ENCODE peak calls at places on chromosomes 6 and 20, in four cellular contexts. One of them, this sample, is unnamed.
A peak's percentile ranks its signal among the peaks of the same experiment; 100 is the strongest.

GRCh38 chr6:128118401-128118800 is 217.5 kb upstream of the THEMIS start:
- DNase-seq in H9: no peak
- DNase-seq in IMR-90: peak; percentile 60
- DNase-seq in H1: no peak
- DNase-seq in this sample: no peak

GRCh38 chr6:116682334-116682712 is 1.3 kb downstream of the KPNA5 start:
- DNase-seq in H1: no peak
- DNase-seq in IMR-90: peak; percentile 55
- DNase-seq in H9: no peak
- DNase-seq in this sample: peak; percentile 8

GRCh38 chr6:149065658-149066556 is 251.6 kb upstream of the TAB2 start:
- DNase-seq in H9: no peak
- DNase-seq in H1: no peak
- DNase-seq in IMR-90: no peak
- DNase-seq in this sample: no peak

GRCh38 chr6:128617285-128617684 is 96.9 kb upstream of the PTPRK start:
- DNase-seq in H9: no peak
- DNase-seq in H1: no peak
- DNase-seq in IMR-90: no peak
- DNase-seq in this sample: no peak

GRCh38 chr6:39824030-39824926 is 32.1 kb downstream of the DAAM2 start:
- DNase-seq in H9: peak; percentile 51
- DNase-seq in H1: no peak
- DNase-seq in IMR-90: no peak
- DNase-seq in this sample: peak; percentile 42

GRCh38 chr20:25314497-25315417 is 66.9 kb downstream of the PYGB start:
- DNase-seq in IMR-90: no peak
- DNase-seq in H9: no peak
- DNase-seq in H1: no peak
- DNase-seq in this sample: no peak

GRCh38 chr6:14202947-14203346 is 85.4 kb downstream of the CD83 start:
- DNase-seq in H1: no peak
- DNase-seq in H9: no peak
- DNase-seq in IMR-90: no peak
- DNase-seq in this sample: no peak

GRCh38 chr20:25579081-25579770 is 6.1 kb downstream of the NINL start:
- DNase-seq in H1: no peak
- DNase-seq in H9: no peak
- DNase-seq in IMR-90: no peak
- DNase-seq in this sample: peak; percentile 27

GRCh38 chr20:51380401-51381385 is 161.8 kb downstream of the NFATC2 start:
- DNase-seq in H1: no peak
- DNase-seq in IMR-90: no peak
- DNase-seq in H9: no peak
- DNase-seq in this sample: peak; percentile 76

GRCh38 chr6:142542704-142543233 is 241.0 kb downstream of the ADGRG6 start:
- DNase-seq in H1: no peak
- DNase-seq in H9: no peak
- DNase-seq in IMR-90: peak; percentile 81
- DNase-seq in this sample: peak; percentile 51

GRCh38 chr6:158610319-158610968 is 34.1 kb downstream of the DYNLT1 start:
- DNase-seq in H9: no peak
- DNase-seq in H1: no peak
- DNase-seq in IMR-90: no peak
- DNase-seq in this sample: no peak

GRCh38 chr6:100177956-100178355 is 183.9 kb upstream of the MCHR2 start:
- DNase-seq in H1: no peak
- DNase-seq in H9: no peak
- DNase-seq in IMR-90: no peak
- DNase-seq in this sample: no peak

GRCh38 chr6:147108256-147108910 is 95.8 kb upstream of the STXBP5 start:
- DNase-seq in H1: no peak
- DNase-seq in H9: no peak
- DNase-seq in IMR-90: no peak
- DNase-seq in this sample: peak; percentile 10

GRCh38 chr20:4508773-4509172 is 212.9 kb upstream of the PRND start:
- DNase-seq in H1: no peak
- DNase-seq in H9: no peak
- DNase-seq in IMR-90: no peak
- DNase-seq in this sample: peak; percentile 69

GRCh38 chr20:24991897-24992419 is 593 bp downstream of the APMAP start:
- DNase-seq in H1: no peak
- DNase-seq in H9: no peak
- DNase-seq in IMR-90: no peak
- DNase-seq in this sample: peak; percentile 30

GRCh38 chr6:163352966-163353365 is 61.6 kb upstream of the QKI start:
- DNase-seq in IMR-90: no peak
- DNase-seq in H9: no peak
- DNase-seq in H1: no peak
- DNase-seq in this sample: no peak

GRCh38 chr6:149363154-149363553 is 36.9 kb upstream of the SUMO4 start:
- DNase-seq in H1: no peak
- DNase-seq in H9: no peak
- DNase-seq in IMR-90: no peak
- DNase-seq in this sample: peak; percentile 49

GRCh38 chr6:39791311-39791710 is 865 bp upstream of the DAAM2 start:
- DNase-seq in IMR-90: no peak
- DNase-seq in H1: no peak
- DNase-seq in H9: no peak
- DNase-seq in this sample: peak; percentile 64

GRCh38 chr6:47016236-47016635 is 25.9 kb downstream of the ADGRF1 start:
- DNase-seq in H1: no peak
- DNase-seq in IMR-90: no peak
- DNase-seq in H9: no peak
- DNase-seq in this sample: peak; percentile 25

GRCh38 chr6:38012573-38012972 is 193.0 kb downstream of the ZFAND3 start:
- DNase-seq in IMR-90: peak; percentile 67
- DNase-seq in H1: peak; percentile 10
- DNase-seq in H9: no peak
- DNase-seq in this sample: peak; percentile 54

GRCh38 chr20:32585011-32585518 is at the start of gene NOL4L:
- DNase-seq in H1: no peak
- DNase-seq in IMR-90: no peak
- DNase-seq in H9: no peak
- DNase-seq in this sample: no peak

GRCh38 chr6:131255911-131256310 is 120.6 kb downstream of the AKAP7 start:
- DNase-seq in H1: no peak
- DNase-seq in IMR-90: no peak
- DNase-seq in H9: no peak
- DNase-seq in this sample: no peak

GRCh38 chr6:54988576-54988975 is 142.0 kb downstream of the FAM83B start:
- DNase-seq in IMR-90: peak; percentile 25
- DNase-seq in H9: no peak
- DNase-seq in H1: no peak
- DNase-seq in this sample: no peak

GRCh38 chr6:37923514-37923913 is 104.0 kb downstream of the ZFAND3 start:
- DNase-seq in IMR-90: no peak
- DNase-seq in H9: no peak
- DNase-seq in H1: no peak
- DNase-seq in this sample: no peak

GRCh38 chr20:36482044-36482473 is 59.3 kb upstream of the MYL9 start:
- DNase-seq in H1: no peak
- DNase-seq in IMR-90: no peak
- DNase-seq in H9: no peak
- DNase-seq in this sample: no peak

GRCh38 chr6:6746334-6746969 is 157.9 kb downstream of the LY86 start:
- DNase-seq in H1: no peak
- DNase-seq in H9: no peak
- DNase-seq in IMR-90: peak; percentile 67
- DNase-seq in this sample: no peak

GRCh38 chr20:58231678-58232077 is 3.2 kb upstream of the ANKRD60 start:
- DNase-seq in H9: no peak
- DNase-seq in IMR-90: peak; percentile 22
- DNase-seq in H1: no peak
- DNase-seq in this sample: peak; percentile 53

GRCh38 chr6:110979565-110980096 is 2.2 kb upstream of the RPF2 start:
- DNase-seq in H9: no peak
- DNase-seq in IMR-90: no peak
- DNase-seq in H1: no peak
- DNase-seq in this sample: no peak

GRCh38 chr6:1402868-1403267 is 13.5 kb downstream of the FOXF2 start:
- DNase-seq in IMR-90: no peak
- DNase-seq in H9: no peak
- DNase-seq in H1: no peak
- DNase-seq in this sample: no peak

GRCh38 chr6:73800997-73801396 is 105.0 kb downstream of the CD109 start:
- DNase-seq in H9: no peak
- DNase-seq in H1: no peak
- DNase-seq in IMR-90: no peak
- DNase-seq in this sample: no peak

GRCh38 chr20:5143856-5144255 is 17.0 kb downstream of the CDS2 start:
- DNase-seq in IMR-90: no peak
- DNase-seq in H9: no peak
- DNase-seq in H1: no peak
- DNase-seq in this sample: no peak

GRCh38 chr6:6856538-6857523 is 250.9 kb upstream of the RREB1 start:
- DNase-seq in IMR-90: peak; percentile 37
- DNase-seq in H1: no peak
- DNase-seq in H9: peak; percentile 57
- DNase-seq in this sample: peak; percentile 83

GRCh38 chr6:87684895-87685654 is 17.0 kb downstream of the AKIRIN2 start:
- DNase-seq in H1: no peak
- DNase-seq in H9: no peak
- DNase-seq in IMR-90: no peak
- DNase-seq in this sample: no peak

DNA sequence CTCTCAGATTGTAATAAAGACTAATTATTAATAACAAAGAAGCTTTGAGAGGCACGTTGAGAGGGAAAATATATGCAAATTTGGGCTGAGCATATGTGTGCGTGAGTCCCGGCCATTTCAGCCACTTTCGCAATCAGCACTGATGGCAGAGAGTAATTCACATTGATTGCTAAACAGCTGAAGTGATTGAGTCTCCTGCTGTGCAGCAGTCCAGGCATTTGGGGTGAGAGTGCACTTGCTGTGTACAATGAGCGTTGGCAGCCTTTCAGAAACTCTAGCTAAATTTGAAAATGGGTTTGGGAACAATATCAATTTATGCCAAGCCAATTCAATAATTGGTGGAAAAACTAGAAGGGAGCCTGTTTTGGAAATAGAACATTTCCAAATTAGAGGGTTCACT is 595.9 kb downstream of the EPM2A start:
- DNase-seq in H9: no peak
- DNase-seq in IMR-90: peak; percentile 65
- DNase-seq in H1: no peak
- DNase-seq in this sample: no peak
- H3K56ac ChIP-seq in H9: no peak overlapping the region
- H3K56ac ChIP-seq in IMR-90: no peak overlapping the region
- H3K56ac ChIP-seq in H1: no peak overlapping the region
- H3K56ac ChIP-seq in this sample: no peak overlapping the region

DNA sequence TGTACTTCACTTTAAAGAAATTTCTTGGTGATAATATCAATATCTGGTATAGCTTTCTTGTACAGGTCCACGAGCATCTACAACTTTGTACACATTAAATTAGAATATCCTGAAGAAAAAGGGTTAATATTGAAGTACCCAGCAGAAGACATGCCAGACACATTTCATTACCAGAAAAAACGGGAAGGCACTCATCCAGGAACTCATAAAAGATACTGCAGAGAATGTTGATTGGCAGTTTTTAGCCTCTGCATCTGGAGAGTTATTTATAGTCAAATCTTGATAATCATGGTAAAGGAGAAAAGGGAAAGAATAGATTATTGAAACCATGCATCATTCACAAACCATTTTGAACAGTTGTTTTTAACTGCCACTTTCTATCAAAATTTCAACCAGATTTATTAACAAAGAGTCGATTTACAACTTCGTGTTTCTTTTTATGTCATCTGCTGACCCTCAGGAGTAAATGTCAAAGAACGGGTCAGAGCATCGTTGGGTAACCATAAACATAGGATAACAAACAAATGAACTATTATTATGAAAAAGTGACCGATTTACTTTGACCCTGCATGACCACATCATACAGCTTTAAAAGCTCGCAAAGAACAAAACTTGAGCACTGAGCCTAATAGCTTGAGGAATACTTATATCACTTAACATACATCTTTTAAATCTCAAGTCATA is 229.2 kb upstream of the SGK1 start:
- DNase-seq in H1: no peak
- DNase-seq in H9: no peak
- DNase-seq in IMR-90: no peak
- DNase-seq in this sample: no peak
- H4K5ac ChIP-seq in H1: no peak overlapping the region
- H4K5ac ChIP-seq in H9: no peak overlapping the region
- H4K5ac ChIP-seq in IMR-90: no peak overlapping the region
- H4K5ac ChIP-seq in this sample: no peak overlapping the region

DNA sequence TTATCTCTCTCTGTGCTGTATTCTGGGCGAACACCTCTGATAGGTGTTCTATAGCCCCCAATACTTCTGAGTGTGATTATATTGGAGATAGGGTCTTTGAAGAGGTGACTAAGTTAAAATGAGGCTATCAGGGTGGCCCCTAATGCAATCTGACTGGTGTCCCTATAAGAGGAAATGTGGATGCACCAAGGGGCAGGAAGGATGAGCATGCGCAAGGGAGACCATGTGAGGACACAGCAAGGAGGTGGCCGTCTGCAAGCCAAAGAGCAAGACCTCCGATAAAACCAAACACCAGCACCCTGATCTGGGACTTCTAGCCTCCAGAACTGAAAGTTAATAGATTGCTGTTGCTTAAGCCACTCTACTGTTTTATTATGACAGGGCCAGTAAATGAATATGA is 69.2 kb downstream of the CHMP4B start:
- DNase-seq in H1: no peak
- DNase-seq in IMR-90: no peak
- DNase-seq in H9: no peak
- DNase-seq in this sample: no peak
- H3K56ac ChIP-seq in H1: no peak overlapping the region
- H3K56ac ChIP-seq in IMR-90: no peak overlapping the region
- H3K56ac ChIP-seq in H9: no peak overlapping the region
- H3K56ac ChIP-seq in this sample: no peak overlapping the region

GRCh38 chr6:154651656-154652055 is 81.6 kb upstream of the SCAF8 start:
- DNase-seq in IMR-90: no peak
- DNase-seq in H9: no peak
- DNase-seq in H1: no peak
- DNase-seq in this sample: no peak

GRCh38 chr6:154648776-154649175 is 84.4 kb upstream of the SCAF8 start:
- DNase-seq in IMR-90: no peak
- DNase-seq in H9: no peak
- DNase-seq in H1: no peak
- DNase-seq in this sample: no peak

GRCh38 chr6:154653385-154653784 is 79.8 kb upstream of the SCAF8 start:
- DNase-seq in H1: no peak
- DNase-seq in IMR-90: no peak
- DNase-seq in H9: no peak
- DNase-seq in this sample: no peak

GRCh38 chr6:154649723-154650122 is 83.5 kb upstream of the SCAF8 start:
- DNase-seq in H1: no peak
- DNase-seq in IMR-90: no peak
- DNase-seq in H9: no peak
- DNase-seq in this sample: no peak

DNA sequence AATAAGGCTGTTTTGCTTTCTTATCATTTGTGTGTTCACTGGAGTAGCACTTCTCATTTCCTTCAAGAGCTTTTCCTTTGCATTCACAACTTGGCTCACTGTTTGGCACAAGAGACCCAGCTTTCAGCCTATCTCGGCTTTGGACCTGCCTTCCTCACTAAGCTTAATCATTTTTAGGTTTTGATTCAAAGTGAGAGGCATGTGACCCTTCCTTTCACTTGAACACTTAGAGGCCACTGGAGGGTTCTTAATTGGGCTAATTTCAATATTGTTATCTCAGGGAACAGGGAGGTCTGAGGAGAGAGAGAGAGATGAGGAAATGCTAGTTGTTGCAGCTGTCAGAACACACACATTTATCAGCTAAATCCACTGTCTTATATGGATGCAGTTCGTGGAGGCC is 82.9 kb upstream of the SCAF8 start:
- DNase-seq in IMR-90: no peak
- DNase-seq in H1: no peak
- DNase-seq in H9: no peak
- DNase-seq in this sample: no peak
- H4K5ac ChIP-seq in IMR-90: no peak overlapping the region
- H4K5ac ChIP-seq in H1: no peak overlapping the region
- H4K5ac ChIP-seq in H9: no peak overlapping the region
- H4K5ac ChIP-seq in this sample: peak overlapping the region; percentile 26